ENCODE peak calls at places on chromosomes 11 and 22, in four cellular contexts. W is foreskin fibroblast, H is neural crest cell, Q is endothelial cell. C is an unnamed sample.

GRCh38 chr22:29670615-29671014 is 49.2 kb upstream of the CABP7 start:
- DNase-seq in W (no peak), Q (no peak), H (no peak), C (no peak)

GRCh38 chr22:39097098-39098020 is at the start of gene APOBEC3H:
- DNase-seq in Q (no peak), H (no peak), W (no peak), C (no peak)

GRCh38 chr11:129435499-129436245 is 60.0 kb downstream of the BARX2 start:
- DNase-seq in W (no peak), H (no peak), Q (no peak), C (no peak)

GRCh38 chr22:27840436-27840835 is 38.9 kb upstream of the MN1 start:
- DNase-seq in W (no peak), Q (no peak), H (no peak), C (no peak)

GRCh38 chr11:35318977-35319925 is 100.1 kb downstream of the SLC1A2 start:
- DNase-seq in W (no peak), Q (no peak), H (no peak), C (no peak)

GRCh38 chr11:78138694-78139421 is 568 bp downstream of the ALG8 start:
- DNase-seq in W (peak; percentile 19), H (no peak), Q (peak; percentile 7), C (no peak)

GRCh38 chr11:17371614-17372013 is 16.8 kb downstream of the KCNJ11 start:
- DNase-seq in Q (no peak), H (no peak), W (no peak), C (no peak)

GRCh38 chr11:44741976-44742375 is 15.2 kb downstream of the TSPAN18 start:
- DNase-seq in H (no peak), Q (no peak), W (no peak), C (no peak)

GRCh38 chr11:119093666-119093950 is 8.0 kb downstream of the DPAGT1 start:
- DNase-seq in Q (no peak), W (no peak), H (no peak), C (no peak)

GRCh38 chr22:23772315-23773246 is at the start of gene MMP11:
- DNase-seq in Q (peak; percentile 52), H (peak; percentile 59), W (no peak), C (no peak)

GRCh38 chr11:5922749-5923426 is 19.2 kb upstream of the OR56A3 start:
- DNase-seq in Q (no peak), W (no peak), H (no peak), C (no peak)

GRCh38 chr11:107849791-107850190 is 8.8 kb downstream of the SLC35F2 start:
- DNase-seq in Q (no peak), H (no peak), W (no peak), C (peak; percentile 69)

GRCh38 chr22:44201556-44202129 is 20.9 kb downstream of the PARVG start:
- DNase-seq in W (no peak), Q (no peak), H (no peak), C (no peak)

GRCh38 chr11:17519031-17519430 is 25.2 kb downstream of the USH1C start:
- DNase-seq in Q (no peak), H (no peak), W (no peak), C (no peak)

GRCh38 chr11:78100276-78101040 is 20.8 kb upstream of the NDUFC2 start:
- DNase-seq in Q (no peak), H (no peak), W (no peak), C (no peak)

GRCh38 chr22:50720861-50721844 is 16.9 kb upstream of the ACR start:
- DNase-seq in Q (no peak), H (no peak), W (no peak), C (no peak)

GRCh38 chr11:1559103-1559951 is 12.7 kb downstream of the DUSP8 start:
- DNase-seq in H (no peak), Q (no peak), W (peak; percentile 66), C (no peak)

GRCh38 chr11:27242591-27242990 is 120.4 kb downstream of the CCDC34 start:
- DNase-seq in H (no peak), Q (no peak), W (no peak), C (no peak)

GRCh38 chr11:128814856-128815705 is 52.0 kb downstream of the KCNJ1 start:
- DNase-seq in W (peak; percentile 77), Q (peak; percentile 43), H (peak; percentile 46), C (no peak)

GRCh38 chr22:33330534-33330933 is 272.4 kb upstream of the SYN3 start:
- DNase-seq in H (no peak), Q (no peak), W (no peak), C (no peak)

GRCh38 chr11:115792903-115793302 is 288.7 kb upstream of the CADM1 start:
- DNase-seq in Q (no peak), W (no peak), H (no peak), C (no peak)

GRCh38 chr11:704799-705645 is 1.0 kb upstream of the EPS8L2 start:
- DNase-seq in Q (no peak), H (no peak), W (no peak), C (no peak)

GRCh38 chr22:25702046-25702445 is 39.9 kb upstream of the MYO18B start:
- DNase-seq in Q (no peak), H (no peak), W (peak; percentile 12), C (no peak)

GRCh38 chr11:66607126-66607834 is 9.2 kb upstream of the RBM14 start:
- DNase-seq in Q (no peak), W (peak; percentile 49), H (no peak), C (no peak)

GRCh38 chr11:70473186-70473872 is 75.0 kb downstream of the CTTN start:
- DNase-seq in W (no peak), H (no peak), Q (no peak), C (no peak)

GRCh38 chr11:70468256-70469230 is 70.2 kb downstream of the CTTN start:
- DNase-seq in Q (no peak), H (no peak), W (no peak), C (no peak)

GRCh38 chr11:70470127-70470526 is 71.8 kb downstream of the CTTN start:
- DNase-seq in Q (no peak), H (no peak), W (peak; percentile 29), C (peak; percentile 65)

GRCh38 chr11:70472240-70472639 is 73.9 kb downstream of the CTTN start:
- DNase-seq in H (no peak), Q (no peak), W (no peak), C (no peak)

GRCh38 chr11:70471254-70471653 is 72.9 kb downstream of the CTTN start:
- DNase-seq in W (no peak), H (peak; percentile 36), Q (peak; percentile 65), C (peak; percentile 48)
- TF ChIP-seq CTCF in W (peak; percentile 17), H (peak; percentile 43), Q (no peak), C (no peak)

GRCh38 chr11:70548976-70549375 is 150.6 kb downstream of the CTTN start:
- DNase-seq in Q (no peak), H (no peak), W (no peak), C (no peak)
- TF ChIP-seq CTCF in Q (no peak), H (no peak), W (no peak), C (no peak)

GRCh38 chr11:64314805-64315561 is 2.4 kb downstream of the TRMT112 start:
- DNase-seq in W (no peak), H (no peak), Q (no peak), C (no peak)

GRCh38 chr11:64317325-64317960 is at the start of gene TRMT112:
- DNase-seq in W (peak; percentile 93), Q (peak; percentile 79), H (peak; percentile 84), C (peak; percentile 96)

GRCh38 chr11:64312947-64313346 is 4.4 kb downstream of the TRMT112 start:
- DNase-seq in H (no peak), Q (no peak), W (no peak), C (no peak)

GRCh38 chr11:64313491-64314145 is 3.7 kb downstream of the TRMT112 start:
- DNase-seq in W (no peak), Q (no peak), H (no peak), C (no peak)

GRCh38 chr11:64314146-64314804 is 3.1 kb downstream of the TRMT112 start:
- DNase-seq in Q (no peak), W (no peak), H (no peak), C (no peak)
- TF ChIP-seq CTCF in Q (no peak), W (peak; percentile 23), H (peak; percentile 41), C (peak; percentile 4)

DNA sequence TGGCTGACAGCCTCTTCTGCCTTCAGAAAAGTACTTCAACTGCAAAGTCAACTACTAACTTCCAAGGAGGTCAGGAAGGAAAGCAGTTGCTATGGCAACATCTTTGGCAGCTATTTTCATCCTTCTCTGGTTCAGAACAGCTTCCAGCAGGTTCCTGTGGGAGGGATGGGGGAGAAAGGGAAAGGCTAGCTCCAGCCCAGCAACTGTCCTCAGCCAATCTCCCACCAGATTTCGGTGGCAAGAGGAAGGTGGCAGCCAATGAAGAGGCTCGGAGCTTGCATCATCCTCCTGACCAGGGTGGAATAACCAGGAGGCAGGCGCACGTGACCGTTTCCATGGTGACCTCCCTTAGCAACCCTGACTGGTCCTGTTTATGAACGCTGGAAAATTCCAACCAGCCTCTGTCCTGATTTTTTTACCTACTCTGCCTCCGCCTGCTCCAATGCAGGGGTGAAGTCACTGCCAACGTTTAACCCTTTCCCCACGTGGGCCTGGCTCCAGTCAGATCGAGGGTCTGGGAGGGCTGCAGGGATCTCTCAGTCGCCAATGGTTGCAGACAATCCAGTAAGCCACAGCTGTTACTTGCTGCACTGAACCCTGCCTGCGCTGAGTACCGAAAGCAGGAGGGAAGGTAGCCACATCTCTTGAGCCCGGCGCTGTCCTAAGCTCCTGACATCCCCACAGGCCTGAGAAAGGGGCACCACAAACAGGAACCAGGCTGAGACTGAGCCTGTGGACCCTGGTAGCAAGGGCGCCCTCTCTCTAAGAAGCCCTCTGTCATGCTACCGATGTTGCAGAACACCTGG is 11.2 kb upstream of the MALAT1 start:
- DNase-seq in W (peak; percentile 100), H (peak; percentile 90), Q (peak; percentile 94), C (peak; percentile 89)
- TF ChIP-seq CTCF in W (no peak), H (no peak), Q (no peak), C (no peak)

GRCh38 chr11:87037450-87038234 is at the start of gene TMEM135:
- DNase-seq in Q (peak; percentile 98), H (peak; percentile 95), W (peak; percentile 95), C (peak; percentile 88)
- TF ChIP-seq CTCF in Q (no peak), H (peak; percentile 20), W (peak; percentile 18), C (no peak)

DNA sequence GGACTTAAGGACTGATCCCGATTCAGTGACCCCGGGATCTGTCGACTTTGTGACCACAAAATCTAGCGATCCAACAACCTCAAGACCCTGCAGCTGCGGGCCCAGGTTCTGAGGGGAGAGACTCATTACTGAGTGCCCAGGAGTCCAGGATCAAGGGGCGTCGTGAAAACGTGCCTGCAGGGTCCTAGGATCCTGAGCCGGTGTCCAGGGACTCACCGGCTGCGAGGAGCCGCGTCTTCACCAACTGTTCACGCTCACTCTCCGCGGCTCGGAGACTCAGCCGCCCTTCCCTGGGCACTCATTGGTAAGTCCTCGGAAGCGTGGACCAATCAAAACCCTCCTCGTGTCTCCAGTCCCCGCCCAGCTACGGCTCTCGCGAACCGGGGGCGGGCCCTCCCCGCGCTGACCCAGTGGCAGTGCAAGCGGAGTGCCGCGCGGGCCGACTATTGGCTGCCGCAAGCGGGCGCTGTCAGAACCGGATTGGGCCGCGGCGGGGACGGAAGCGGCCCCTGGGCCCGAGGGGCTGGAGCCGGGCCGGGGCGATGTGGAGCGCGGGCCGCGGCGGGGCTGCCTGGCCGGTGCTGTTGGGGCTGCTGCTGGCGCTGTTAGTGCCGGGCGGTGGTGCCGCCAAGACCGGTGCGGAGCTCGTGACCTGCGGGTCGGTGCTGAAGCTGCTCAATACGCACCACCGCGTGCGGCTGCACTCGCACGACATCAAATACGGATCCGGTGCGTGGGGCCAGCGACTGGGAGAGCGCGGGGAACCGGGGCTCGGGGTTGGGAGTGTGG is at the start of gene SDF2L1:
- DNase-seq in W (peak; percentile 99), Q (peak; percentile 98), H (peak; percentile 94), C (peak; percentile 97)
- TF ChIP-seq CTCF in W (no peak), Q (no peak), H (peak; percentile 7), C (no peak)

GRCh38 chr11:124277809-124278208 is 21.6 kb downstream of the OR8G5 start:
- DNase-seq in H (no peak), W (no peak), Q (no peak), C (peak; percentile 19)
- TF ChIP-seq CTCF in H (no peak), W (no peak), Q (no peak), C (peak; percentile 8)